ENCODE peak calls at places on chromosomes 1 and 21, in eight cellular contexts. R, Q, S, T, B, L, I and M are unnamed samples.

GRCh38 chr1:11706292-11706691 is 14.8 kb downstream of the DRAXIN start:
- DNase-seq in I (no peak), Q (no peak), L (no peak), B (no peak), S (no peak), T (no peak), R (no peak), M (no peak)

GRCh38 chr1:45870500-45870899 is 67.1 kb downstream of the MAST2 start:
- DNase-seq in I (no peak), Q (no peak), T (no peak), S (no peak), B (no peak), L (no peak), R (no peak), M (no peak)

GRCh38 chr1:210446479-210446878 is 117.8 kb downstream of the HHAT start:
- DNase-seq in Q (peak; percentile 85), I (no peak), T (no peak), L (no peak), S (peak; percentile 51), R (no peak), B (peak; percentile 21), M (peak; percentile 81)

GRCh38 chr1:7956218-7957032 is 5.1 kb upstream of the PARK7 start:
- DNase-seq in B (no peak), R (no peak), L (peak; percentile 50), S (no peak), Q (no peak), I (no peak), T (no peak), M (peak; percentile 16)

GRCh38 chr1:168631671-168632400 is 55.4 kb downstream of the XCL1 start:
- DNase-seq in S (no peak), L (no peak), Q (no peak), R (no peak), I (no peak), B (no peak), T (no peak), M (no peak)

GRCh38 chr1:150387200-150387599 is 23.3 kb downstream of the RPRD2 start:
- DNase-seq in B (no peak), R (no peak), T (no peak), Q (no peak), I (no peak), L (no peak), S (no peak), M (no peak)

GRCh38 chr1:31703431-31704260 is at the start of gene COL16A1:
- DNase-seq in Q (no peak), S (no peak), L (no peak), I (peak; percentile 34), T (no peak), R (peak; percentile 28), B (no peak), M (peak; percentile 19)

GRCh38 chr1:84436907-84437667 is 38.8 kb downstream of the DNASE2B start:
- DNase-seq in I (no peak), L (no peak), S (no peak), R (no peak), B (no peak), Q (no peak), T (peak; percentile 37), M (no peak)

GRCh38 chr21:25895565-25896205 is 160.9 kb downstream of the GABPA start:
- DNase-seq in Q (no peak), L (no peak), T (no peak), R (peak; percentile 19), I (peak; percentile 44), S (no peak), B (no peak), M (no peak)

GRCh38 chr1:53430256-53430655 is 28.9 kb upstream of the DMRTB1 start:
- DNase-seq in S (no peak), I (no peak), Q (no peak), B (no peak), T (no peak), R (no peak), L (no peak), M (no peak)

GRCh38 chr1:26279598-26280332 is at the start of gene SH3BGRL3:
- DNase-seq in L (no peak), Q (peak; percentile 90), R (peak; percentile 92), I (peak; percentile 69), B (peak; percentile 56), S (peak; percentile 56), T (peak; percentile 69), M (peak; percentile 79)

GRCh38 chr21:15367061-15367626 is 302.3 kb upstream of the NRIP1 start:
- DNase-seq in T (no peak), B (no peak), Q (no peak), R (no peak), I (no peak), L (no peak), S (no peak), M (no peak)

GRCh38 chr1:15326691-15327530 is 79.9 kb downstream of the FHAD1 start:
- DNase-seq in Q (no peak), R (peak; percentile 3), S (no peak), T (no peak), L (no peak), B (no peak), I (no peak), M (no peak)

GRCh38 chr1:69090752-69091151 is 477.0 kb upstream of the LRRC7 start:
- DNase-seq in I (no peak), S (no peak), T (no peak), R (no peak), L (no peak), Q (no peak), B (no peak), M (no peak)

GRCh38 chr1:100930494-100930893 is 34.6 kb downstream of the SLC30A7 start:
- DNase-seq in Q (no peak), R (no peak), I (no peak), L (no peak), T (no peak), S (no peak), B (no peak), M (no peak)

GRCh38 chr21:40054403-40054802 is 187.2 kb downstream of the PCP4 start:
- DNase-seq in R (peak; percentile 95), T (no peak), Q (no peak), I (peak; percentile 94), B (no peak), L (no peak), S (no peak), M (no peak)

GRCh38 chr1:43324810-43325209 is 12.8 kb upstream of the MPL start:
- DNase-seq in Q (no peak), S (no peak), L (no peak), R (no peak), I (no peak), T (no peak), B (no peak), M (no peak)

GRCh38 chr1:103529746-103530145 is 4.2 kb downstream of the RNPC3 start:
- DNase-seq in L (no peak), I (no peak), R (no peak), T (no peak), Q (peak; percentile 40), S (peak; percentile 24), B (no peak), M (peak; percentile 51)

GRCh38 chr1:236759252-236759859 is 35.7 kb upstream of the MTR start:
- DNase-seq in B (no peak), R (no peak), L (no peak), I (peak; percentile 29), Q (no peak), T (peak; percentile 13), S (no peak), M (peak; percentile 61)

GRCh38 chr1:26237230-26237966 is 3.4 kb downstream of the CEP85 start:
- DNase-seq in T (peak; percentile 19), S (no peak), R (no peak), I (no peak), B (no peak), L (no peak), Q (no peak), M (peak; percentile 26)

GRCh38 chr1:150967936-150968335 is 6.7 kb downstream of the CERS2 start:
- DNase-seq in Q (no peak), R (no peak), S (no peak), L (no peak), T (no peak), B (no peak), I (no peak), M (no peak)

GRCh38 chr1:162587347-162587746 is 25.8 kb downstream of the UAP1 start:
- DNase-seq in Q (no peak), R (peak; percentile 14), S (no peak), T (no peak), B (no peak), I (peak; percentile 23), L (no peak), M (no peak)

GRCh38 chr1:17212009-17212408 is 7.1 kb downstream of the PADI1 start:
- DNase-seq in I (no peak), S (no peak), B (no peak), R (no peak), T (no peak), L (no peak), Q (no peak), M (no peak)

GRCh38 chr1:37481289-37482003 is 7.1 kb downstream of the ZC3H12A start:
- DNase-seq in S (no peak), I (no peak), T (no peak), R (no peak), L (no peak), B (no peak), Q (no peak), M (no peak)

GRCh38 chr1:151243683-151244216 is 10.8 kb upstream of the PSMD4 start:
- DNase-seq in L (no peak), R (no peak), I (no peak), S (no peak), Q (no peak), B (no peak), T (no peak), M (no peak)

GRCh38 chr1:163544441-163544840 is 222.7 kb downstream of the NUF2 start:
- DNase-seq in S (no peak), B (no peak), T (no peak), L (no peak), I (no peak), R (no peak), Q (no peak), M (no peak)

GRCh38 chr1:196545239-196545638 is 63.0 kb downstream of the KCNT2 start:
- DNase-seq in Q (no peak), B (no peak), L (no peak), S (no peak), R (no peak), I (no peak), T (no peak), M (no peak)

GRCh38 chr1:225880210-225880584 is 2.0 kb downstream of the TMEM63A start:
- DNase-seq in I (no peak), R (no peak), B (no peak), S (no peak), L (no peak), Q (no peak), T (no peak), M (no peak)

GRCh38 chr1:29991815-29992214 is 731.6 kb downstream of the MATN1 start:
- DNase-seq in S (no peak), I (no peak), L (no peak), R (no peak), B (no peak), T (no peak), Q (no peak), M (no peak)